ENCODE peak calls at places on chromosomes 4 and X, in five cellular contexts. G is A549, S is AG04450, E is thoracic aorta, Q is pancreas. X is an unnamed sample.

GRCh38 chrX:13377537-13377936 is 57.7 kb upstream of the ATXN3L start:
- DNase-seq in G (no peak), S (peak), E (no peak), Q (no peak), X (peak)

GRCh38 chrX:45164021-45164621 is 36.6 kb downstream of the DIPK2B start:
- DNase-seq in G (no peak), S (no peak), E (no peak), Q (no peak), X (peak)

GRCh38 chr4:159823743-159824142 is 720.9 kb downstream of the RAPGEF2 start:
- DNase-seq in G (no peak), S (no peak), E (no peak), Q (no peak), X (no peak)

GRCh38 chr4:3801931-3802550 is 35.9 kb downstream of the ADRA2C start:
- DNase-seq in G (no peak), S (no peak), E (no peak), Q (peak), X (no peak)

GRCh38 chrX:28058906-28059305 is 77.7 kb upstream of the DCAF8L1 start:
- DNase-seq in G (no peak), S (peak), E (no peak), Q (no peak), X (no peak)

GRCh38 chr4:94577136-94577535 is 125.4 kb downstream of the PDLIM5 start:
- DNase-seq in G (no peak), S (no peak), E (peak), Q (no peak), X (peak)

GRCh38 chr4:7134737-7135388 is 57.5 kb upstream of the SORCS2 start:
- DNase-seq in G (no peak), S (peak), E (no peak), Q (no peak), X (peak)

GRCh38 chr4:153758136-153758535 is 1.7 kb downstream of the RNF175 start:
- DNase-seq in G (no peak), S (no peak), E (no peak), Q (no peak), X (no peak)

GRCh38 chrX:122943918-122944317 is 240.2 kb upstream of the GRIA3 start:
- DNase-seq in G (no peak), S (no peak), E (no peak), Q (no peak), X (peak)

GRCh38 chr4:18404642-18405041 is 383.1 kb upstream of the LCORL start:
- DNase-seq in G (no peak), S (no peak), E (no peak), Q (no peak), X (no peak)

GRCh38 chr4:145881991-145882390 is 56.6 kb downstream of the ZNF827 start:
- DNase-seq in G (no peak), S (no peak), E (no peak), Q (peak), X (no peak)

GRCh38 chr4:47031713-47032404 is 492 bp downstream of the GABRB1 start:
- DNase-seq in G (no peak), S (no peak), E (no peak), Q (no peak), X (no peak)

GRCh38 chrX:16023790-16024734 is 99.3 kb upstream of the GRPR start:
- DNase-seq in G (peak), S (no peak), E (no peak), Q (no peak), X (peak)

GRCh38 chrX:78517124-78517523 is 142.0 kb downstream of the RTL3 start:
- DNase-seq in G (no peak), S (no peak), E (no peak), Q (no peak), X (peak)

GRCh38 chr4:111650553-111651183 is 494.6 kb upstream of the FAM241A start:
- DNase-seq in G (no peak), S (no peak), E (no peak), Q (no peak), X (no peak)

GRCh38 chr4:88457307-88458090 is 580 bp downstream of the HERC5 start:
- DNase-seq in G (peak), S (no peak), E (no peak), Q (peak), X (no peak)

GRCh38 chr4:24802648-24803047 is 7.3 kb downstream of the SOD3 start:
- DNase-seq in G (no peak), S (no peak), E (no peak), Q (no peak), X (peak)

DNA sequence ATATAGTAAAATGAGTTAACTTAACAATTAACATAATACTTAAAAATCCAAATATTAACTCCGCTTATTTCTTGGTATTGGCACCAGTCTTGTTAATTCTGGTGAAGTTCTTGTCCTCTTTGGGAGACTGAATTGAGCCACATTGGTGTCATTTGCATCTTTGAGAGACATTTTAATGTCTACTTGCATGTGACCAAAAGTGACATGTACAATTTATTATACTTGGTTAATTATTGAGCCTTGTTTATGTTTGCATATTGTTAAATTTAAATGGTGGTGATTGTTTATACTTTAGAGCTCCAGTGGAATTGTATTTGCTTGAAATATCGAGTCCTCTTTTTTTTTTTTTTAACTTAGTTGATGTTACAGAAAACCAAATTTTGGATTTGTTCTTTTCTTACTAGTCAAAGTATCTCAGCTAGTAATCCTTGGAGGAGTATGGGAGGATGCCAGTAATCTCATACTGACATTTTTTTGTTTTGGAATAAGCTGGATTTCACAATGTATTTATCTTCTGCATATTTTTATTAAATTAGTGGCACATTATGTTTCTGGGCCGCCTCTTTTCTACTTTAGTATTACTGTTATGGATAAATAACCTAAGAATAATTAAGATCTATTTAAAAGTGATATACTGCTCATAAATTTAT is 3.9 kb downstream of the SPCS3 start:
- DNase-seq in G (no peak), S (no peak), E (no peak), Q (no peak), X (peak)
- H3K4me3 ChIP-seq in G (no peak), S (no peak), E (no peak), Q (no peak), X (no peak)

DNA sequence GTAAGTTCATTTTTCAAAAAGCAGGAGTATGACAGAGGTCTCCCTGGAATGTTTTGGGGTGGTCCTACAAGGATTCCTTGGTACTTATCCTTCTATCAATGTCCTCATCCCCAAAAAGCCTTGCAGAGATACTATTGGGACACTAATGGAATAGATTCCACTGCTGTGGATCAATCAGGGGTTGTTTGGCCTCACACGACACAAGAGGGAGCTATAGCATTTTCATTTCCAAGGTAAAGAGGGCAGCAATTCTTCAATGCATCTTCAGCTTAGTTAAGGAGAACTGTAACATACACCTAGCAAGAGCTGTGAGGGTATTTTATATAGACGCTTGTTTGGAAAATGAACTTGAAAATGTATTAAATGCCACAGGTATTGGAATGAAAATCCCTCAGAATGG is 50.9 kb downstream of the USP26 start:
- DNase-seq in G (no peak), S (no peak), E (no peak), Q (no peak), X (no peak)
- TF ChIP-seq CTCF in G (peak), S (no peak), E (no peak), Q (no peak), X (peak)

DNA sequence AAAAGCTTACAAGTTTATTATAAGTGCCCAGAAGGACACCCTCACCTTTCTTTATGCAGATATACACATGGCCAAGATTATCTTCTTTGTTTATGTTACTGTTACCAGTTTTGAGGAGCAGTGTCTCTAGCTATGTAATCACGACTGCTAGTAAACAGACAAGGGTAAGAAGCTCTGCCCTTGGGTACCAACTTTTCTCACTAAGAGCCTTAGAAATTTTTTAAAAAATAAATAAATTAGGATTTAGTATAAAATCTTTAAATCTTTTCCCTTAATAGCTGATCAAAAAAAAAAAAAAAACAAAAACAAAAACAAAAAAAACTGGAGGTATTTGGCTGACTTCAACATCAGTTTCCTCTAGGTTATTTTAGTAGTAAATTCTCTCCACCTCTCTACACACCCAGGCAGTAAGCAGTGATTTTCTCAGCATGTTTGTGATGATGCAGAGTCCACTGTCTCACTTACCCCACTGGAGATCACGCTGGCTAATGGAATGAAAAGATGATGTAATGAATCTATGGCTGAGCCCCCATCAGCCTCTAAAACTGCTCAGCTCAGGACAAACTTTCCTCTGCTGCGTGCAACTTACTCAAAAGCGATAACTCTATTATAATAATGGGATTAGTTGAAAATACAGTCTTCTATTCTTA is 125.9 kb downstream of the FRYL start:
- DNase-seq in G (no peak), S (no peak), E (no peak), Q (no peak), X (peak)
- H3K4me3 ChIP-seq in G (no peak), S (no peak), E (peak), Q (no peak), X (peak)

DNA sequence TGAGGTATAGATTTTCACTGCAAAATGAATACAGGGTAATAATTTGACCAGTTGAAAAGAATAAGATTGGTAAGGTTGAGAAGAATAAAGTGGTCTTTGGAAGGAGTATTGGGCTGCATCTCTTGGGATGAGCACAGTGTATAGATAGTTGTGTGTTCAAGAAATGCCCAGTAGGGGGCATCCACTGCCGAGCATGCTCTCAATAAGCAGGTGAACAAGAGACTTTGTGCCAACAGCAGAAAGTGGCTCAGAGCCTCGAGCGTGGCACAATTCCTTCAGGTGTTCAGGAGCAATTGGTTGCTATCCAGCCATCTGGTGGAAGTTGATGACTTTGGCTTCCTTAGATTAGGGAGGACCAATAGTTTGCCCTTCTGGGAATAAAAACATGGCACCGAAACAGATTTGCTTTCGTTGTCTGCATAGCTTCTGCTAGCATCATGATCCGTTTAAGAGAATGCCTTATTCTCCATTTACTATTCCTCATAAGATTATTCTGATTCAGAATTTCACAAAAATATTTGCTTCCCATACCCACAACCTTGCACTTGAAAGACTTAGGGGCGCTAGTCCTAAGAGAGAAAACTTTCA is 258.1 kb upstream of the NEIL3 start:
- DNase-seq in G (peak), S (no peak), E (no peak), Q (no peak), X (peak)
- TF ChIP-seq CTCF in G (peak), S (peak), E (no peak), Q (peak), X (peak)

GRCh38 chr4:139603576-139604387 is 47.8 kb upstream of the SETD7 start:
- DNase-seq in G (peak), S (no peak), E (no peak), Q (no peak), X (peak)

GRCh38 chr4:139607302-139608060 is 51.5 kb upstream of the SETD7 start:
- DNase-seq in G (no peak), S (no peak), E (no peak), Q (no peak), X (peak)

GRCh38 chr4:139605516-139605915 is 49.5 kb upstream of the SETD7 start:
- DNase-seq in G (no peak), S (no peak), E (no peak), Q (no peak), X (no peak)

GRCh38 chr4:139609647-139610046 is 53.6 kb upstream of the SETD7 start:
- DNase-seq in G (no peak), S (no peak), E (no peak), Q (no peak), X (peak)

DNA sequence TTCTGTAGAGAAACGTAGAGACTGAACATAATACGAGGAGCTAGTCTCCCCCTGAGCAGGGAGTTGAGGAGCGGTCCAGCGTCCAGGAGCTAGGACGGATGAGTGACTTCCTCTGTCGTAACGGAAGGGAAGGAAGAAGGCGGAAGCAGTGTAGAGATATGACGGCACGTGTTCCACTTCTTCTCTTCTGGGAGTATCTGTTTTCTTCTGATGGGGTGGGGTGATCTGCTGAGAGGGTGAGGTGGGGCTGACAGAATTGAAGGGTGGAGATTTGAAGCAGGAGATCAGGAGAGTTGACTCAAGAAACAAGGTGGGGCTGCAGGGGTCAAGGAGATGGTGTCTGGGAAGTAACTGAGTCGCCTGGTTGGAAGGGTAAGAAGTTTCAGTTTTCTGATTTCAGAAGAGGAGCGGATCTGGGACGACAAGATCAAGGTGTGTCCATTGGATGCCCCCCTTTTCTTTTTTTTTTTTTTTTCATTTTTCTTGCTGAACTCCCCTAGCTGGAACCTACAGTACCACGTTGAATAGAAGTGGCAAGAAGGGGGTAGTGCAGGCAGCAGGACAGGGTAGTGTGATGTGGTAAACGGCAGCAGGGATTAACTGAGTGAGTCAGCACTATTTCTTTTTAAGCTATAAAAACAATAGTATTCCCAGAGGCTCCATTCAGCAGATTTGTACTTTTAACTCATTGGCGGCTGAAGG is 50.7 kb upstream of the SETD7 start:
- DNase-seq in G (peak), S (no peak), E (no peak), Q (no peak), X (peak)
- H3K4me3 ChIP-seq in G (peak), S (no peak), E (peak), Q (no peak), X (no peak)

GRCh38 chr4:5462254-5462835 is 246.0 kb downstream of the EVC2 start:
- DNase-seq in G (no peak), S (no peak), E (no peak), Q (no peak), X (no peak)

GRCh38 chr4:5459236-5459635 is 249.1 kb downstream of the EVC2 start:
- DNase-seq in G (no peak), S (no peak), E (no peak), Q (no peak), X (no peak)

GRCh38 chr4:5461477-5461876 is 246.9 kb downstream of the EVC2 start:
- DNase-seq in G (no peak), S (no peak), E (no peak), Q (no peak), X (no peak)

GRCh38 chr4:5458676-5459075 is 249.7 kb downstream of the EVC2 start:
- DNase-seq in G (no peak), S (no peak), E (no peak), Q (no peak), X (no peak)

GRCh38 chr4:5460106-5460801 is 248.1 kb downstream of the EVC2 start:
- DNase-seq in G (peak), S (peak), E (no peak), Q (no peak), X (peak)
- TF ChIP-seq CTCF in G (peak), S (peak), E (no peak), Q (peak), X (peak)

GRCh38 chrX:132023117-132023895 is at the start of gene STK26:
- DNase-seq in G (peak), S (no peak), E (peak), Q (peak), X (peak)

GRCh38 chrX:132025085-132025484 is 2.0 kb downstream of the STK26 start:
- DNase-seq in G (no peak), S (no peak), E (no peak), Q (no peak), X (no peak)

GRCh38 chrX:132022863-132023116 is 312 bp upstream of the STK26 start:
- DNase-seq in G (peak), S (no peak), E (no peak), Q (no peak), X (no peak)

GRCh38 chrX:132023896-132024386 is 839 bp downstream of the STK26 start:
- DNase-seq in G (peak), S (no peak), E (no peak), Q (no peak), X (no peak)

DNA sequence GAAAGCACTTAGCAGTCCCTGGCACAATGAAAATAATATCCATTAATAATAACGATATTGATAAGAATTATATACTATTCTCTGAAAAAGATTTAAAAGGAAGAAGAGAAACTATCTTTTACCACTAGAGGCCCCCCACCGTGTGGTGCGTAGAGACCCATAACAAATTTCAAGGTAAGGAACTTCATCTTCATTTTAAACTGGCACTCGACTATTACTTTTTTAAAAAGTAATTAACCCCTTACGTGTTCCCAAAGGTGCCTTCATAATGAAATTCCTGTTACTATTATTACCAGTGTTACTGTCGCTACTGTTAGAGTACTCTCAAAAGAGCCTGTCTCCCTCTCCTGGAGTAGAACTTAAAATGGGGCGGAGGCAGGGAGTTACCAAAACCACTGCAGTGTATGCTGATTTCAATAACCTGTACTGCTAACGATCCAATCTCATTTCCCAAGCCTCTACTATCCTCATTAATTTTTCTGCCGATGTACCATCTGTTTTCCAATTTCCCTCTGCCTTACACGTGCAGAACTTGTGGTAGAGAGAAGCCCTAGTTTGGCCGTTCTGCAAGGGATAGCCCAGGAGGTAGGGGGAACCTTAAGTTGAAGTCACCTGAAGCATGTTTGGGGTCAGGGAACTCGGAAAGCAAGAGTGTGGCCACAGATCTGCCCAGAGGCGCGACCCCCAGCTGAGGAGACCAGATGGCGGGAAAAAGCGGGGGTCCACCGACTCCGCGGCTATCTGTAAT is 813 bp upstream of the STK26 start:
- DNase-seq in G (peak), S (no peak), E (no peak), Q (no peak), X (no peak)
- H3K4me3 ChIP-seq in G (peak), S (peak), E (peak), Q (peak), X (peak)

X was measured in fibroblast of the aortic adventitia.